ENCODE peak calls at places on chromosomes 16 and 17, in five cellular contexts. L is ecto neural progenitor cell; Z is GM23338; V is stimulated activated CD8-positive, alpha-beta memory T cell treated with anti-CD3 and anti-CD28 coated beads, Interleukin-12 subunit alpha, Interleukin-12 subunit beta, amount 100 ng/mL, for 1 hour; K is stimulated activated CD4-positive, alpha-beta T cell treated with anti-CD3 and anti-CD28 coated beads, Interleukin-1b, Interleukin-23, amount 100 ng/mL, for 1 hour. Q is an unnamed sample.

GRCh38 chr17:17001076-17001777 is 29.3 kb upstream of the TNFRSF13B start:
- DNase-seq in L (no peak), V (no peak), K (no peak), Z (no peak), Q (no peak)

GRCh38 chr17:19867094-19867653 is 562 bp downstream of the ULK2 start:
- DNase-seq in V (no peak), L (peak), Z (peak), K (no peak), Q (peak)

GRCh38 chr17:31457391-31458234 is 66.1 kb downstream of the RAB11FIP4 start:
- DNase-seq in K (no peak), Z (no peak), V (no peak), L (no peak), Q (no peak)

GRCh38 chr16:19969284-19969683 is 84.6 kb upstream of the GPRC5B start:
- DNase-seq in K (no peak), Z (no peak), L (peak), V (no peak), Q (no peak)

GRCh38 chr16:25106567-25107465 is 4.7 kb upstream of the LCMT1 start:
- DNase-seq in K (peak), L (peak), Z (peak), V (peak), Q (peak)

GRCh38 chr16:85759631-85760419 is 8.9 kb upstream of the C16orf74 start:
- DNase-seq in Z (peak), L (no peak), V (no peak), K (no peak), Q (peak)

GRCh38 chr17:63694974-63695773 is 4.8 kb downstream of the LIMD2 start:
- DNase-seq in V (no peak), Z (no peak), L (no peak), K (no peak), Q (no peak)

GRCh38 chr17:43169561-43170139 is 1.4 kb upstream of the NBR1 start:
- DNase-seq in K (no peak), L (peak), Z (peak), V (no peak), Q (peak)

GRCh38 chr17:57949649-57950048 is 5.6 kb downstream of the CUEDC1 start:
- DNase-seq in K (no peak), V (no peak), L (no peak), Z (no peak), Q (no peak)

GRCh38 chr16:2142942-2143868 is 5.2 kb upstream of the RAB26 start:
- DNase-seq in L (no peak), Z (no peak), K (no peak), V (no peak), Q (no peak)

GRCh38 chr16:10086620-10087019 is 95.6 kb downstream of the GRIN2A start:
- DNase-seq in K (no peak), Z (no peak), L (no peak), V (no peak), Q (no peak)

GRCh38 chr17:17445925-17446665 is 30.7 kb upstream of the MED9 start:
- DNase-seq in L (no peak), V (no peak), K (no peak), Z (no peak), Q (no peak)

GRCh38 chr17:80452173-80452915 is 24.1 kb downstream of the NPTX1 start:
- DNase-seq in L (no peak), Z (no peak), V (no peak), K (no peak), Q (no peak)

GRCh38 chr16:84241778-84242177 is 2.0 kb upstream of the KCNG4 start:
- DNase-seq in V (no peak), L (no peak), Z (no peak), K (no peak), Q (no peak)

GRCh38 chr16:75244844-75245758 is 6.3 kb downstream of the BCAR1 start:
- DNase-seq in L (peak), K (no peak), V (no peak), Z (peak), Q (peak)

GRCh38 chr16:13453938-13454553 is 465.9 kb upstream of the ERCC4 start:
- DNase-seq in K (no peak), L (no peak), Z (peak), V (no peak), Q (peak)

GRCh38 chr17:78133179-78133951 is 2.8 kb downstream of the TMC8 start:
- DNase-seq in K (no peak), V (no peak), Z (no peak), L (no peak), Q (no peak)

GRCh38 chr17:75271233-75271954 is 363 bp upstream of the MIF4GD start:
- DNase-seq in L (peak), V (peak), K (peak), Z (peak), Q (peak)

GRCh38 chr16:75837681-75838080 is 111.4 kb upstream of the CPHXL start:
- DNase-seq in K (no peak), V (no peak), L (no peak), Z (no peak), Q (no peak)

GRCh38 chr17:72381597-72382397 is 261.0 kb downstream of the SOX9 start:
- DNase-seq in Z (peak), K (no peak), V (no peak), L (peak), Q (peak)

GRCh38 chr16:47876494-47876893 is 279.3 kb downstream of the ABCC12 start:
- DNase-seq in L (no peak), K (no peak), V (no peak), Z (no peak), Q (no peak)

GRCh38 chr16:2337431-2338296 is 2.9 kb downstream of the ABCA3 start:
- DNase-seq in K (no peak), L (no peak), Z (no peak), V (no peak), Q (no peak)

GRCh38 chr16:19308392-19308791 is 22.9 kb downstream of the CLEC19A start:
- DNase-seq in L (no peak), Z (no peak), K (no peak), V (no peak), Q (no peak)

GRCh38 chr16:89187337-89188063 is 12.8 kb downstream of the SLC22A31 start:
- DNase-seq in V (no peak), Z (no peak), K (no peak), L (peak), Q (no peak)

GRCh38 chr16:26963109-26963508 is 103.6 kb upstream of the C16orf82 start:
- DNase-seq in V (no peak), Z (peak), K (no peak), L (peak), Q (peak)

GRCh38 chr17:79114455-79115301 is 40.1 kb downstream of the ENGASE start:
- DNase-seq in V (no peak), K (no peak), Z (no peak), L (peak), Q (no peak)

Q was measured in WTC11.